ENCODE peak calls at places on chromosomes 7 and 10, in nine cellular contexts. One of them, this sample, is unnamed.

GRCh38 chr10:14507156-14507555 is 176.4 kb upstream of the FRMD4A start:
- DNase-seq in lower leg skin: no peak
- DNase-seq in HCT116: no peak
- DNase-seq in stomach: no peak
- DNase-seq in Peyer's patch: peak; percentile 31
- DNase-seq in spleen: no peak
- DNase-seq in right lobe of liver: no peak
- DNase-seq in heart left ventricle: no peak
- DNase-seq in sigmoid colon: no peak
- DNase-seq in this sample: no peak

GRCh38 chr7:128395748-128396147 is 14.0 kb downstream of the IMPDH1 start:
- DNase-seq in lower leg skin: no peak
- DNase-seq in HCT116: no peak
- DNase-seq in stomach: no peak
- DNase-seq in Peyer's patch: no peak
- DNase-seq in spleen: no peak
- DNase-seq in right lobe of liver: no peak
- DNase-seq in heart left ventricle: no peak
- DNase-seq in sigmoid colon: no peak
- DNase-seq in this sample: no peak

GRCh38 chr7:25567430-25567829 is 339.1 kb upstream of the NPVF start:
- DNase-seq in lower leg skin: no peak
- DNase-seq in HCT116: no peak
- DNase-seq in stomach: no peak
- DNase-seq in Peyer's patch: no peak
- DNase-seq in spleen: no peak
- DNase-seq in right lobe of liver: no peak
- DNase-seq in heart left ventricle: no peak
- DNase-seq in sigmoid colon: no peak
- DNase-seq in this sample: no peak

GRCh38 chr10:44195120-44196007 is 189.5 kb downstream of the CXCL12 start:
- DNase-seq in lower leg skin: no peak
- DNase-seq in HCT116: no peak
- DNase-seq in stomach: peak; percentile 44
- DNase-seq in Peyer's patch: no peak
- DNase-seq in spleen: no peak
- DNase-seq in right lobe of liver: peak; percentile 79
- DNase-seq in heart left ventricle: peak; percentile 66
- DNase-seq in sigmoid colon: peak; percentile 83
- DNase-seq in this sample: peak; percentile 25

GRCh38 chr7:130930260-130930659 is 196.3 kb upstream of the KLF14 start:
- DNase-seq in lower leg skin: no peak
- DNase-seq in HCT116: no peak
- DNase-seq in stomach: no peak
- DNase-seq in Peyer's patch: peak; percentile 62
- DNase-seq in spleen: peak; percentile 88
- DNase-seq in right lobe of liver: no peak
- DNase-seq in heart left ventricle: no peak
- DNase-seq in sigmoid colon: no peak
- DNase-seq in this sample: peak; percentile 70

GRCh38 chr10:71218833-71219120 is 6.4 kb downstream of the UNC5B start:
- DNase-seq in lower leg skin: no peak
- DNase-seq in HCT116: no peak
- DNase-seq in stomach: no peak
- DNase-seq in Peyer's patch: no peak
- DNase-seq in spleen: no peak
- DNase-seq in right lobe of liver: no peak
- DNase-seq in heart left ventricle: no peak
- DNase-seq in sigmoid colon: no peak
- DNase-seq in this sample: no peak

GRCh38 chr7:28157826-28158416 is 22.7 kb downstream of the JAZF1 start:
- DNase-seq in lower leg skin: no peak
- DNase-seq in HCT116: no peak
- DNase-seq in stomach: no peak
- DNase-seq in Peyer's patch: no peak
- DNase-seq in spleen: no peak
- DNase-seq in right lobe of liver: no peak
- DNase-seq in heart left ventricle: no peak
- DNase-seq in sigmoid colon: no peak
- DNase-seq in this sample: no peak

GRCh38 chr10:93189959-93190358 is 116.3 kb downstream of the CYP26A1 start:
- DNase-seq in lower leg skin: no peak
- DNase-seq in HCT116: no peak
- DNase-seq in stomach: peak; percentile 53
- DNase-seq in Peyer's patch: no peak
- DNase-seq in spleen: no peak
- DNase-seq in right lobe of liver: peak; percentile 59
- DNase-seq in heart left ventricle: no peak
- DNase-seq in sigmoid colon: no peak
- DNase-seq in this sample: no peak

GRCh38 chr7:17532861-17533404 is 234.5 kb downstream of the AHR start:
- DNase-seq in lower leg skin: no peak
- DNase-seq in HCT116: peak; percentile 59
- DNase-seq in stomach: no peak
- DNase-seq in Peyer's patch: no peak
- DNase-seq in spleen: no peak
- DNase-seq in right lobe of liver: no peak
- DNase-seq in heart left ventricle: no peak
- DNase-seq in sigmoid colon: no peak
- DNase-seq in this sample: no peak

GRCh38 chr10:37754538-37755323 is 102.7 kb downstream of the ZNF248 start:
- DNase-seq in lower leg skin: no peak
- DNase-seq in HCT116: peak; percentile 7
- DNase-seq in stomach: peak; percentile 36
- DNase-seq in Peyer's patch: no peak
- DNase-seq in spleen: no peak
- DNase-seq in right lobe of liver: no peak
- DNase-seq in heart left ventricle: no peak
- DNase-seq in sigmoid colon: no peak
- DNase-seq in this sample: peak; percentile 44

GRCh38 chr10:116721991-116722392 is 20.4 kb downstream of the HSPA12A start:
- DNase-seq in lower leg skin: no peak
- DNase-seq in HCT116: no peak
- DNase-seq in stomach: no peak
- DNase-seq in Peyer's patch: no peak
- DNase-seq in spleen: peak; percentile 61
- DNase-seq in right lobe of liver: no peak
- DNase-seq in heart left ventricle: no peak
- DNase-seq in sigmoid colon: peak; percentile 51
- DNase-seq in this sample: no peak

GRCh38 chr7:96497567-96497966 is 175.7 kb upstream of the SLC25A13 start:
- DNase-seq in lower leg skin: no peak
- DNase-seq in HCT116: no peak
- DNase-seq in stomach: no peak
- DNase-seq in Peyer's patch: no peak
- DNase-seq in spleen: no peak
- DNase-seq in right lobe of liver: no peak
- DNase-seq in heart left ventricle: no peak
- DNase-seq in sigmoid colon: no peak
- DNase-seq in this sample: no peak
- TF ChIP-seq CTCF in lower leg skin: no peak
- TF ChIP-seq CTCF in HCT116: no peak
- TF ChIP-seq CTCF in stomach: no peak
- TF ChIP-seq CTCF in Peyer's patch: no peak
- TF ChIP-seq CTCF in spleen: no peak
- TF ChIP-seq CTCF in right lobe of liver: no peak
- TF ChIP-seq CTCF in heart left ventricle: no peak
- TF ChIP-seq CTCF in sigmoid colon: no peak
- TF ChIP-seq CTCF in this sample: no peak

GRCh38 chr7:101126651-101127459 is at the start of gene SERPINE1:
- DNase-seq in lower leg skin: peak; percentile 97
- DNase-seq in HCT116: peak; percentile 86
- DNase-seq in stomach: peak; percentile 58
- DNase-seq in Peyer's patch: peak; percentile 62
- DNase-seq in spleen: peak; percentile 81
- DNase-seq in right lobe of liver: peak; percentile 96
- DNase-seq in heart left ventricle: peak; percentile 96
- DNase-seq in sigmoid colon: peak; percentile 96
- DNase-seq in this sample: peak; percentile 92
- TF ChIP-seq POLR2A in lower leg skin: no peak
- TF ChIP-seq POLR2A in HCT116: peak; percentile 71
- TF ChIP-seq POLR2A in stomach: no peak
- TF ChIP-seq POLR2A in Peyer's patch: peak; percentile 64
- TF ChIP-seq POLR2A in spleen: no peak
- TF ChIP-seq POLR2A in right lobe of liver: peak; percentile 100
- TF ChIP-seq POLR2A in heart left ventricle: peak; percentile 95
- TF ChIP-seq POLR2A in sigmoid colon: peak; percentile 13
- TF ChIP-seq POLR2A in this sample: peak; percentile 81

GRCh38 chr10:89475137-89475536 is 60.3 kb downstream of the SLC16A12 start:
- DNase-seq in lower leg skin: no peak
- DNase-seq in HCT116: no peak
- DNase-seq in stomach: no peak
- DNase-seq in Peyer's patch: no peak
- DNase-seq in spleen: no peak
- DNase-seq in right lobe of liver: no peak
- DNase-seq in heart left ventricle: no peak
- DNase-seq in sigmoid colon: no peak
- DNase-seq in this sample: no peak

GRCh38 chr10:89476150-89476549 is 59.2 kb downstream of the SLC16A12 start:
- DNase-seq in lower leg skin: no peak
- DNase-seq in HCT116: no peak
- DNase-seq in stomach: no peak
- DNase-seq in Peyer's patch: no peak
- DNase-seq in spleen: no peak
- DNase-seq in right lobe of liver: no peak
- DNase-seq in heart left ventricle: no peak
- DNase-seq in sigmoid colon: no peak
- DNase-seq in this sample: no peak

GRCh38 chr10:89475567-89475966 is 59.8 kb downstream of the SLC16A12 start:
- DNase-seq in lower leg skin: no peak
- DNase-seq in HCT116: no peak
- DNase-seq in stomach: no peak
- DNase-seq in Peyer's patch: no peak
- DNase-seq in spleen: no peak
- DNase-seq in right lobe of liver: no peak
- DNase-seq in heart left ventricle: no peak
- DNase-seq in sigmoid colon: no peak
- DNase-seq in this sample: no peak

GRCh38 chr10:89478085-89478738 is 57.2 kb downstream of the SLC16A12 start:
- DNase-seq in lower leg skin: no peak
- DNase-seq in HCT116: no peak
- DNase-seq in stomach: no peak
- DNase-seq in Peyer's patch: no peak
- DNase-seq in spleen: no peak
- DNase-seq in right lobe of liver: no peak
- DNase-seq in heart left ventricle: no peak
- DNase-seq in sigmoid colon: no peak
- DNase-seq in this sample: no peak

DNA sequence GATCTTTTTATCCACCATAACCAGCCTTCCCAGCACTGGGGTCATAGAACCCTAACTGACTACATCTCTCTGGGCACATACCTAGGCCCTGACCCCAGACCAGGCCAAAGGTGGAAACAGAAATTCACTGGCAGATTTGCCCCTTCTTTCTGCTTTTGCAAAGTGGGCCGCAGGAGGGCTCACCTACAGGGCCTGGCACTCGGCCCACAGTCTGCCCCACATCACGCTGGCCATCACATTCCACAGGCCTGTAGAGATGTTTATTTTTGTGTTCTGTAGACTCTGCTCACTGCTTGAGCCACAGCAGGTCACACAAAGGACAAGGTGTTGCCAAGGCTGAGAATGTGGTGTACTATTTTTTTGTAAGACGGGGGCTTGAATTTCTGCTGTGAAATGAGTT is 58.7 kb downstream of the SLC16A12 start:
- DNase-seq in lower leg skin: no peak
- DNase-seq in HCT116: no peak
- DNase-seq in stomach: peak; percentile 46
- DNase-seq in Peyer's patch: no peak
- DNase-seq in spleen: no peak
- DNase-seq in right lobe of liver: peak; percentile 52
- DNase-seq in heart left ventricle: no peak
- DNase-seq in sigmoid colon: no peak
- DNase-seq in this sample: no peak
- TF ChIP-seq CTCF in lower leg skin: no peak
- TF ChIP-seq CTCF in HCT116: no peak
- TF ChIP-seq CTCF in stomach: no peak
- TF ChIP-seq CTCF in Peyer's patch: no peak
- TF ChIP-seq CTCF in spleen: no peak
- TF ChIP-seq CTCF in right lobe of liver: no peak
- TF ChIP-seq CTCF in heart left ventricle: no peak
- TF ChIP-seq CTCF in sigmoid colon: no peak
- TF ChIP-seq CTCF in this sample: no peak

DNA sequence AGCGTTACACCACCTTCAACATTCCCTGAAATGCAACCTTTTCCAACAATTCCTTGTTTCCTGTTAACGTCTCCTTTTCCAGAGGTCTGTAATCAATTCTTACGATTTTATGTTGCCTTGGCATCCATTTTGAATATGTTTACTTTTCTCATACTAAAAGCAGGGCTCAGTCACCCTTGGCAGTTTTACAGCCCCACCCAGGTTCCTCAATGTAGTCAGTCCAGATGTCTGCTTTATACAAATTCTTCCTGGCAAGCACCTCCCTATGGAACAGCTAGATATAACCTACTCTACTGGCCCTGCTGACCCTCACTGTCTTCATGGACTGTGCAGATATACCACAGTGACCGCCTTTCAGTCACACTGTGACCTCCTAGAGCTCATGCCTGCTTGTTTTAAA is 147.3 kb upstream of the STEAP1 start:
- DNase-seq in lower leg skin: no peak
- DNase-seq in HCT116: no peak
- DNase-seq in stomach: no peak
- DNase-seq in Peyer's patch: no peak
- DNase-seq in spleen: no peak
- DNase-seq in right lobe of liver: no peak
- DNase-seq in heart left ventricle: no peak
- DNase-seq in sigmoid colon: no peak
- DNase-seq in this sample: no peak
- TF ChIP-seq POLR2A in lower leg skin: no peak
- TF ChIP-seq POLR2A in HCT116: no peak
- TF ChIP-seq POLR2A in stomach: no peak
- TF ChIP-seq POLR2A in Peyer's patch: no peak
- TF ChIP-seq POLR2A in spleen: no peak
- TF ChIP-seq POLR2A in right lobe of liver: no peak
- TF ChIP-seq POLR2A in heart left ventricle: no peak
- TF ChIP-seq POLR2A in sigmoid colon: no peak
- TF ChIP-seq POLR2A in this sample: no peak

GRCh38 chr10:56329961-56330360 is 31.1 kb downstream of the ZWINT start:
- DNase-seq in lower leg skin: no peak
- DNase-seq in HCT116: no peak
- DNase-seq in stomach: no peak
- DNase-seq in Peyer's patch: no peak
- DNase-seq in spleen: no peak
- DNase-seq in right lobe of liver: no peak
- DNase-seq in heart left ventricle: no peak
- DNase-seq in sigmoid colon: no peak
- DNase-seq in this sample: no peak

DNA sequence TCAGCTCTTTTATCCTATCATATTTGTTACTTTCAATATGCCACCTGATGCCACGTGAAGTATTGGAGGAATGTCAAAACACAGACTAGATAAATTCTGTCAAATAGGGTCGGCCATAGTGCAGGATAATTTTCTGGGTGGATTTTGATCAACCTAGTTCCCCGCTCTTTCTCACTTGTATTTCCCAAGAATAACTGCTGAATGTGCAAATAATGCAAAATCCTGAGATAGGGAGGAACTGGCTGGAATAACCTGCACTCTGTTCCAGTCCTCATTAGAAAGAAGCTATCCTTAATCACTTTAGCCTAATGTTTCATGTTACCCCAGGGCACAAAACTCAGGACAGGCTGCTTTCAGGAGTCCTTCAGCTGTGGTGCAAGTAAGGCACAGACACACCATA is 33.9 kb downstream of the ZWINT start:
- DNase-seq in lower leg skin: no peak
- DNase-seq in HCT116: no peak
- DNase-seq in stomach: no peak
- DNase-seq in Peyer's patch: no peak
- DNase-seq in spleen: no peak
- DNase-seq in right lobe of liver: no peak
- DNase-seq in heart left ventricle: no peak
- DNase-seq in sigmoid colon: no peak
- DNase-seq in this sample: no peak
- TF ChIP-seq CTCF in lower leg skin: no peak
- TF ChIP-seq CTCF in HCT116: no peak
- TF ChIP-seq CTCF in stomach: no peak
- TF ChIP-seq CTCF in Peyer's patch: no peak
- TF ChIP-seq CTCF in spleen: no peak
- TF ChIP-seq CTCF in right lobe of liver: no peak
- TF ChIP-seq CTCF in heart left ventricle: no peak
- TF ChIP-seq CTCF in sigmoid colon: no peak
- TF ChIP-seq CTCF in this sample: no peak

This sample was measured in adrenal gland.